ENCODE peak calls at places on chromosomes 7 and 10, in four cellular contexts. N, F, Y and Z are unnamed samples.

GRCh38 chr10:122162566-122163181 is 108.4 kb upstream of the BTBD16 start:
- DNase-seq in N (no peak), F (no peak), Y (no peak), Z (no peak)

GRCh38 chr7:140003913-140004382 is 58.8 kb downstream of the PARP12 start:
- DNase-seq in N (peak; percentile 38), F (peak; percentile 83), Y (no peak), Z (peak; percentile 82)

GRCh38 chr7:13981070-13981469 is 8.4 kb downstream of the ETV1 start:
- DNase-seq in N (peak; percentile 85), F (peak; percentile 99), Y (no peak), Z (peak; percentile 98)

GRCh38 chr7:4225352-4225751 is 456.7 kb upstream of the FOXK1 start:
- DNase-seq in N (no peak), F (no peak), Y (no peak), Z (no peak)

GRCh38 chr7:90244909-90245841 is at the start of gene CFAP69:
- DNase-seq in N (peak; percentile 92), F (peak; percentile 88), Y (peak; percentile 85), Z (peak; percentile 84)

GRCh38 chr10:68628576-68629127 is 68.5 kb downstream of the TET1 start:
- DNase-seq in N (no peak), F (no peak), Y (no peak), Z (no peak)

GRCh38 chr10:99975106-99975829 is 34.5 kb downstream of the DNMBP start:
- DNase-seq in N (no peak), F (no peak), Y (no peak), Z (no peak)

GRCh38 chr10:131638481-131639278 is 262.1 kb upstream of the PPP2R2D start:
- DNase-seq in N (no peak), F (no peak), Y (no peak), Z (no peak)

GRCh38 chr7:151167197-151167911 is at the start of gene GBX1:
- DNase-seq in N (no peak), F (no peak), Y (peak; percentile 20), Z (no peak)

GRCh38 chr10:5971315-5971832 is 6.0 kb downstream of the IL15RA start:
- DNase-seq in N (peak; percentile 80), F (no peak), Y (no peak), Z (peak; percentile 67)

GRCh38 chr10:130399425-130399950 is 263.3 kb downstream of the GLRX3 start:
- DNase-seq in N (no peak), F (no peak), Y (no peak), Z (no peak)

GRCh38 chr7:149843566-149843965 is 5.4 kb downstream of the ZNF862 start:
- DNase-seq in N (no peak), F (no peak), Y (no peak), Z (no peak)